ENCODE peak calls at places on chromosome 19, in six cellular contexts. B is WERI-Rb-1; A is CD8-positive, alpha-beta T cell; O is transverse colon; W is brain microvascular endothelial cell; N is cardiac muscle cell. R is an unnamed sample. For H3K27me3, the result is how much of the 10 kb centered on the place peaks cover.

GRCh38 chr19:47239610-47240296 is 8.8 kb upstream of the BBC3 start:
- DNase-seq in W (no peak), A (peak), O (peak), B (peak), N (peak), R (no peak)

GRCh38 chr19:49438261-49438660 is 3.1 kb downstream of the SLC17A7 start:
- DNase-seq in N (no peak), O (no peak), B (peak), W (no peak), A (no peak), R (no peak)

GRCh38 chr19:36771275-36772231 is 1.1 kb downstream of the ZNF850 start:
- DNase-seq in B (no peak), W (peak), O (peak), A (no peak), N (peak), R (peak)

GRCh38 chr19:30161770-30162169 is 210.4 kb upstream of the ZNF536 start:
- DNase-seq in N (no peak), A (no peak), B (no peak), O (no peak), W (no peak), R (no peak)

GRCh38 chr19:16605552-16605951 is 22.5 kb downstream of the MED26 start:
- DNase-seq in O (no peak), N (no peak), A (no peak), W (no peak), B (no peak), R (peak)

GRCh38 chr19:21569497-21569870 is 64.1 kb downstream of the ZNF429 start:
- DNase-seq in W (no peak), N (no peak), B (peak), O (peak), A (peak), R (no peak)

GRCh38 chr19:7469654-7470285 is 19.1 kb downstream of the PEX11G start:
- DNase-seq in W (no peak), N (no peak), A (no peak), B (no peak), O (no peak), R (peak)

GRCh38 chr19:7793493-7793892 is 30.4 kb downstream of the CLEC4M start:
- DNase-seq in N (no peak), A (no peak), W (no peak), B (no peak), O (no peak), R (no peak)

GRCh38 chr19:28632357-28633076 is 580.4 kb downstream of the UQCRFS1 start:
- DNase-seq in W (no peak), B (no peak), O (no peak), N (no peak), A (no peak), R (no peak)

GRCh38 chr19:518292-519231 is 11.3 kb downstream of the TPGS1 start:
- DNase-seq in W (no peak), N (peak), A (peak), O (peak), B (no peak), R (no peak)

GRCh38 chr19:584240-585001 is 5.3 kb upstream of the HCN2 start:
- DNase-seq in N (peak), W (no peak), A (peak), O (peak), B (peak), R (peak)

GRCh38 chr19:18893573-18894253 is 2.2 kb downstream of the CERS1 start:
- DNase-seq in A (no peak), B (no peak), N (no peak), W (no peak), O (no peak), R (peak)

GRCh38 chr19:31340059-31341025 is 8.9 kb downstream of the TSHZ3 start:
- DNase-seq in O (no peak), B (no peak), N (no peak), W (no peak), A (no peak), R (no peak)

GRCh38 chr19:42528354-42529247 is at the start of gene CEACAM1:
- DNase-seq in O (peak), B (no peak), N (no peak), W (no peak), A (peak), R (no peak)

GRCh38 chr19:768424-768823 is 17.5 kb downstream of the MISP start:
- DNase-seq in N (peak), B (no peak), O (no peak), A (no peak), W (peak), R (peak)

GRCh38 chr19:39969681-39970423 is 1.1 kb upstream of the PSMC4 start:
- DNase-seq in W (no peak), A (no peak), N (no peak), B (no peak), O (no peak), R (peak)

GRCh38 chr19:51701468-51702100 is 8.5 kb downstream of the SPACA6 start:
- DNase-seq in W (no peak), O (no peak), B (no peak), A (no peak), N (no peak), R (no peak)

GRCh38 chr19:47729468-47729798 is 15.9 kb upstream of the NOP53 start:
- DNase-seq in W (no peak), B (no peak), A (no peak), N (no peak), O (peak), R (no peak)

GRCh38 chr19:5949792-5950305 is 28.1 kb downstream of the RANBP3 start:
- DNase-seq in O (no peak), A (no peak), N (no peak), B (no peak), W (no peak), R (no peak)

GRCh38 chr19:43726736-43727592 is 11.1 kb downstream of the IRGC start:
- DNase-seq in A (no peak), O (no peak), W (no peak), N (no peak), B (no peak), R (no peak)

GRCh38 chr19:50693064-50693975 is 26.3 kb downstream of the SHANK1 start:
- DNase-seq in N (no peak), O (no peak), A (no peak), W (no peak), B (no peak), R (no peak)

GRCh38 chr19:32265991-32266390 is 79.4 kb upstream of the ZNF507 start:
- DNase-seq in W (no peak), O (no peak), A (no peak), B (no peak), N (no peak), R (no peak)

GRCh38 chr19:43527860-43528622 is 1.0 kb upstream of the ETHE1 start:
- DNase-seq in B (no peak), O (peak), W (no peak), A (no peak), N (no peak), R (peak)

GRCh38 chr19:33355535-33355934 is 18.0 kb upstream of the CEBPG start:
- DNase-seq in A (no peak), W (no peak), N (no peak), O (no peak), B (no peak), R (no peak)

GRCh38 chr19:24101459-24102122 is 14.6 kb downstream of the ZNF254 start:
- DNase-seq in B (no peak), W (peak), O (no peak), A (no peak), N (no peak), R (no peak)

GRCh38 chr19:48795855-48796142 is 15.0 kb downstream of the BCAT2 start:
- DNase-seq in N (no peak), O (peak), A (no peak), B (peak), W (no peak), R (no peak)

GRCh38 chr19:3668331-3669133 is 31.7 kb downstream of the PIP5K1C start:
- DNase-seq in A (no peak), N (no peak), B (peak), O (no peak), W (no peak), R (no peak)

GRCh38 chr19:48970923-48971395 is 5.8 kb downstream of the FTL start:
- DNase-seq in O (peak), N (peak), B (peak), A (peak), W (peak), R (peak)

GRCh38 chr19:35027851-35028599 is 2.2 kb upstream of the SCN1B start:
- DNase-seq in N (no peak), B (no peak), O (no peak), A (no peak), W (peak), R (no peak)

GRCh38 chr19:32349724-32350475 is 4.5 kb downstream of the ZNF507 start:
- DNase-seq in N (no peak), A (no peak), O (no peak), B (no peak), W (no peak), R (no peak)

GRCh38 chr19:39032164-39032918 is at the start of gene FBXO27:
- DNase-seq in O (peak), A (no peak), N (peak), W (no peak), B (peak), R (no peak)

GRCh38 chr19:52945652-52946321 is 16.9 kb downstream of the ZNF816 start:
- DNase-seq in N (no peak), O (no peak), A (no peak), B (no peak), W (no peak), R (no peak)
- H3K27ac ChIP-seq in N (no peak), O (peak), A (no peak), B (peak), W (no peak), R (no peak)

GRCh38 chr19:46221981-46222610 is 7.4 kb upstream of the IGFL1 start:
- DNase-seq in W (peak), A (no peak), B (no peak), O (no peak), N (peak), R (peak)
- H3K27me3 ChIP-seq in W (under half), A (under half), B (under half), O (under half), N (under half), R (under half)

GRCh38 chr19:10110972-10111317 is 548 bp upstream of the P2RY11 start:
- DNase-seq in O (no peak), B (no peak), N (no peak), W (no peak), A (no peak), R (no peak)

GRCh38 chr19:10111405-10111811 is at the start of gene P2RY11:
- DNase-seq in O (peak), W (no peak), B (no peak), N (no peak), A (no peak), R (no peak)

GRCh38 chr19:10113592-10113963 is 2.1 kb downstream of the P2RY11 start:
- DNase-seq in W (no peak), N (no peak), O (no peak), A (no peak), B (no peak), R (no peak)

GRCh38 chr19:10112895-10113591 is 1.6 kb downstream of the P2RY11 start:
- DNase-seq in B (peak), W (no peak), A (peak), N (peak), O (peak), R (no peak)

DNA sequence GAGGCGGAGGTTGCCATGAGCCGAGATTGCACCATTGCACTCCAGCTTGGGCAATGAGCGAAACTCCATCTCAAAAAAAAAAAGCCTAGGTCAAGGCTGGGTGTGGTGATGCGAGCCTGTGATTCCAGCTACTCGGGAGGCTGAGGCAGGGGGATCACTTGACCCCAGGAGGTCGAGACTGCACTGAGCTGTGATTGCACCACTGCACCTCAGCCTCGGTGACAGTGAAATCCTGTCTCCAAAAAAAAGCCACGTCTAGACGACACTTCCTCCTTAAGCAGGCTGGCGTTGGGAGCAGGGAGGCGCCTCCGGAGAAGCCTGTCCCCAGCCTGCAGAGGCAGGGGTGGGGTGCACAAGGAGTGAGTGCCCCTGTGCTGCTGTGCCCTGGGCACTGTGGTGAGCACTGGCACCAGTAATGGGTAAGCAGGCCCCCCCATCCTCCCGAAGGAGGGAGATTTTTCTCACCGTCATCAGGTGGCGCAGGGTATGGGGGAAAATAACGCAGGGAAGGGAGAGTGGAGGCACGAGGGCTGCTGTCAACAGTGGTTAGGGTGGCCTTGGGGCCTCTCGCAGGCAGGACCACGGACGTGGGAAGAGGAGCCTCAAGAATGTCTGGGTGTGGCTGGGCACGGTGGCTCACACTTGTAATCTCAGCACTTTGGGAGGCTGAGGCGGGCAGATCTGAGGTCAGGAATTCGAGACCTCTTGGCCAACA is 701 bp downstream of the P2RY11 start:
- DNase-seq in O (peak), B (no peak), N (no peak), W (no peak), A (no peak), R (no peak)
- H3K27ac ChIP-seq in O (peak), B (peak), N (no peak), W (no peak), A (peak), R (no peak)

GRCh38 chr19:1777149-1777548 is 23.8 kb downstream of the ONECUT3 start:
- DNase-seq in W (no peak), N (no peak), B (no peak), O (no peak), A (no peak), R (no peak)

GRCh38 chr19:1773173-1773572 is 19.9 kb downstream of the ONECUT3 start:
- DNase-seq in A (no peak), B (no peak), N (no peak), W (no peak), O (no peak), R (peak)

GRCh38 chr19:1776606-1777147 is 23.4 kb downstream of the ONECUT3 start:
- DNase-seq in W (no peak), N (no peak), A (no peak), O (no peak), B (no peak), R (no peak)

GRCh38 chr19:1775951-1776605 is 22.8 kb downstream of the ONECUT3 start:
- DNase-seq in B (no peak), N (no peak), W (no peak), O (no peak), A (no peak), R (no peak)

DNA sequence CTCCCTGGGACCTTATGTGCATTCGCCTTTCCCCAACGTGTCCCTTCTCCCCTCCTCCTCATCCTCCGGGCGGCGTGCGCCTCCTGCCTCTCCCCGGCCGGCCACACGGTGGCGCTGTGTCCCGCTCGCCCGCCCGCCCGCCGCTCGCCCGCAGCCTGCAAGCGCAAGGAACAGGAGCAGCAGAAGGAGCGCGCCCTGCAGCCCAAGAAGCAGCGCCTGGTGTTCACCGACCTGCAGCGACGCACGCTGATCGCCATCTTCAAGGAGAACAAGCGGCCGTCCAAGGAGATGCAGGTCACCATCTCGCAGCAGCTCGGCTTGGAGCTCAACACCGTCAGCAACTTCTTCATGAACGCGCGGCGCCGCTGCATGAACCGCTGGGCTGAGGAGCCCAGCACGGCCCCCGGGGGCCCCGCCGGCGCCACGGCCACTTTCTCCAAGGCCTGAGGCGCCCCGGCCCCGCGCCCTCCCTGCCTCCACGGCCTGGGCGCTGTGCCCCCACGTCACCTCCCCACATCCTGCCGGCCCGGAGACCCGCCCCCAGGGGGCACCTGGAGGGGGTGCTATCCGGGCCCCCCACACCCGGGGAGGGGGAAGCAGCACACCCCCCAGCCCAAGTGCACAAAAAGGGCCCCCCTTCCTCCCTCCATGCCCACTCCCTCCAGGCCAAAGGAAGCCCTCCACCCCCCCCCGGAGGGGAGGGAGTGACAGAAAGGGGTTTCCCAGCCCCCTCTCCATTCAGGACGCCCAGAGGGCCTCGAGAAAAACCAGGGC is 21.9 kb downstream of the ONECUT3 start:
- DNase-seq in A (no peak), W (no peak), N (no peak), B (peak), O (no peak), R (no peak)
- H3K27me3 ChIP-seq in A (under half), W (half or more), N (half or more), B (half or more), O (half or more), R (under half)

GRCh38 chr19:45216677-45217076 is 28.5 kb downstream of the EXOC3L2 start:
- DNase-seq in N (no peak), A (no peak), B (no peak), W (no peak), O (no peak), R (no peak)
- H3K27ac ChIP-seq in N (no peak), A (no peak), B (no peak), W (no peak), O (no peak), R (no peak)

DNA sequence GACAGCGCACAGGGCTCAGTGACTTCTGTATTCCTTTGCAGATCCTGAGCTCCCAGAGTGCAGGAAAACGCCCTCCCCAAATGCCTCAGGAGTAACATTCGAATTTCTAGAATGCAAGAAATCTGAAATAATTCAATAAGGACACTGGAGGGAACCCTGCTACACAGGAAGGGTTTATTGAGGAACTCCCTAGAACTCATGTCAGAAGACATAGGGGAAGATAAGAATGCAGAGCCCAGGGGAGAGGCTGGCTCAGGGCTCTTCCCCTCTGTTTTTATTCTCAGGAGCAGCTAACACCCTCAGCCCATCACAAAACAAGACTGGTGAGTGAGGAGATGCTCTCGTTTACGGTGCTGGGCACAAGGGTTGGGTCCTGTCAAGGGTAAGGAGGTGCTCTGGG is 6.8 kb downstream of the LILRA1 start:
- DNase-seq in W (no peak), A (no peak), B (no peak), O (no peak), N (no peak), R (no peak)
- H3K27me3 ChIP-seq in W (under half), A (under half), B (under half), O (under half), N (under half), R (under half)

DNA sequence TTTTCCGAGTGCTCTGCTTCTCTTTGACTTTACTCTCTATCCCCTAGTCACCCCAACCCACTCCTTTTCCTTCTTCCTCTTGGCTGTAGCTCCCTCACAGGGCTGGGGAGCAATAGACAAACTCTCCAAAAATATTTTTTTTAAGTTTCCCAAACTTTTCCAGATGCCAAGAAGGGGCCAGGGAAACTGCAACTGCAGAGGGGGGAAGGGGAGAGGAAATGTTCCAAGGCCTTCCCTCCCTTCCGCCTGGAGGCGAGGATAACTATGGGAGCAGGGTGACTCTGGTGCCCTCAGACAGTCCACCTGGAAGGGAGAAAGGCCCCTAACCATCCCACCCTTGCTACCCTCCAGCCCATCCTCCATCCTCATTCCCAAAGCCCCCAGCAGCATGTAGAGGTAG is 49.4 kb downstream of the LYL1 start:
- DNase-seq in W (no peak), A (no peak), O (no peak), N (no peak), B (no peak), R (no peak)
- H3K27ac ChIP-seq in W (peak), A (no peak), O (peak), N (no peak), B (no peak), R (peak)